ENCODE peak calls at places on chromosome 17, in five cellular contexts. O is heart right ventricle; R is naive thymus-derived CD4-positive, alpha-beta T cell; Y is pancreas; I is effector memory CD4-positive, alpha-beta T cell. Q is an unnamed sample.

GRCh38 chr17:54900457-54901229 is at the start of gene TOM1L1:
- DNase-seq in O (peak), R (no peak), Y (peak), I (no peak), Q (peak)

GRCh38 chr17:47643116-47643515 is 6.6 kb upstream of the KPNB1 start:
- DNase-seq in O (no peak), R (no peak), Y (no peak), I (no peak), Q (no peak)

GRCh38 chr17:80889231-80889896 is 102.3 kb upstream of the CHMP6 start:
- DNase-seq in O (no peak), R (no peak), Y (no peak), I (no peak), Q (no peak)

GRCh38 chr17:58421711-58422110 is 4.4 kb upstream of the RNF43 start:
- DNase-seq in O (no peak), R (no peak), Y (no peak), I (no peak), Q (no peak)

GRCh38 chr17:7220593-7221280 is 999 bp downstream of the ACADVL start:
- DNase-seq in O (no peak), R (peak), Y (peak), I (peak), Q (peak)

GRCh38 chr17:41002814-41003213 is 3.1 kb upstream of the KRTAP3-2 start:
- DNase-seq in O (no peak), R (no peak), Y (no peak), I (no peak), Q (no peak)

GRCh38 chr17:75516619-75517276 is 420 bp downstream of the TSEN54 start:
- DNase-seq in O (peak), R (no peak), Y (no peak), I (no peak), Q (peak)

GRCh38 chr17:11369570-11369969 is 128.6 kb downstream of the SHISA6 start:
- DNase-seq in O (no peak), R (no peak), Y (no peak), I (no peak), Q (no peak)

DNA sequence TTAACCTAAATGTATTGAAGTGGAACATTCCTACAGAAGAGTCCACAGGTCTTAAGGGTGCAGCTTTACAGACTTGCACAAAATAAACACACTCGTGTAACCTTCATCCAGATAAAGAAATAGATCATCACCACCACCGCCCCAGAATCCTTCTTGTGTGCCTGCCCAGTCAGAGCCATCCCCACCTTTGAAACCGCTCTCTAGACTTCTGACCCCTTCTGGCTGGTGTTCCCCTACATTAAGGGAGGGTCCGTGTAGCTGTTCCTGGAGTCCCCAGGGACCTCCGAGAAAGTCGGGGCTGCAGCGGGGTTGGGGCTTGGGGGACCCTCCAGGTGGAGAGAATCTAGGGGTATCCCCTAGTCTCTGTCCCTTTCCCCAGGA is 9.4 kb downstream of the TBX4 start:
- DNase-seq in O (no peak), R (no peak), Y (no peak), I (no peak), Q (no peak)
- H3K4me3 ChIP-seq in O (peak), R (no peak), Y (no peak), I (no peak), Q (no peak)

GRCh38 chr17:39150104-39150634 is 1.3 kb downstream of the PLXDC1 start:
- DNase-seq in O (no peak), R (no peak), Y (no peak), I (no peak), Q (no peak)

GRCh38 chr17:39152134-39152884 is 872 bp upstream of the PLXDC1 start:
- DNase-seq in O (peak), R (peak), Y (no peak), I (no peak), Q (peak)

GRCh38 chr17:39153541-39154111 is 2.2 kb upstream of the PLXDC1 start:
- DNase-seq in O (peak), R (peak), Y (peak), I (peak), Q (peak)

GRCh38 chr17:39151680-39152058 is 232 bp upstream of the PLXDC1 start:
- DNase-seq in O (peak), R (peak), Y (no peak), I (no peak), Q (no peak)

GRCh38 chr17:39150795-39151679 is at the start of gene PLXDC1:
- DNase-seq in O (peak), R (no peak), Y (no peak), I (no peak), Q (no peak)
- H3K4me3 ChIP-seq in O (peak), R (peak), Y (peak), I (peak), Q (no peak)

DNA sequence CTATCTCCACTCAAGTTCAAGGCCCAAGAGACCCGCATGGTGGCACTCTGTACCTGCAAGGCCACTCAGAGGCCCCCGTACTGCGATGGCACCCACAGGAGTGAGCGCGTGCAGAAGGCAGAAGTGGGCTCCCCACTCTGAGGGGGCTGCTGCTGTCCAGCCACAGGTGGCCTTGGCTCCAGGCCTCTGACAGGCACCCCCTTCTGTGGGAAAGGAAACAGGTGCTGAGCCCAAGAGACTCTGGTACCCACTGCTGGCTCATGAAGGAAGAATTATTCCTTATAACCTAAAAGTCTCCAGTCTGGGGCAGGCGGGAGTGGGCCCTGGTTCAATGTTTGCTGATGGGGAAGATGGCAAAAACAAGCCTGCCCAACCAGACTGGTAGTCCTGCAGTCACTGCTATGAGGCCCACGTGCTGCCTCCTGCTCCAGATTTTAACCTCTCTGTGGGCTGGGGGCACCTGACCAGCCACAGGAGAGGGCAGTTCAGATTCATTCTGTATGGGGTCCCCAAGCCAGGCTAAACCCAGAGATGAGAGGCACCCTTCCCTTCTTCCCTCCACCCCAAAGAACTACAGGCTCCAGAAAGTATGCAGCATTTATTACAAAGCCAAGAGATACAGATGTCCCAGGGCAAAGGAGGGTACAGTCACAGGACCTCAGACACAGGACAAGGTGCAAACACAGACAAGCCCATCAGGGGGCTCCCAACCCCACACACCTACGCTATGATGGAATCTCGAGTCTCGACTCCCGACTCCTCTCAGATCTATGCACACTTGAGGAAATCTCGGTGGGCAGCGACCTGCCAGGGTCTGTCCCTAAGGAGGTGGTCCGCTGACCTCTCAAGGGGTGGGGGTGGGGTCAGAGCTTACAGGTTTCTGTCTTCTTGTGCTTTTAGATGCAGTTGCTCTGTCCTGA is 3.4 kb downstream of the CISD3 start:
- DNase-seq in O (no peak), R (no peak), Y (peak), I (no peak), Q (no peak)
- H3K4me3 ChIP-seq in O (no peak), R (no peak), Y (no peak), I (no peak), Q (no peak)

DNA sequence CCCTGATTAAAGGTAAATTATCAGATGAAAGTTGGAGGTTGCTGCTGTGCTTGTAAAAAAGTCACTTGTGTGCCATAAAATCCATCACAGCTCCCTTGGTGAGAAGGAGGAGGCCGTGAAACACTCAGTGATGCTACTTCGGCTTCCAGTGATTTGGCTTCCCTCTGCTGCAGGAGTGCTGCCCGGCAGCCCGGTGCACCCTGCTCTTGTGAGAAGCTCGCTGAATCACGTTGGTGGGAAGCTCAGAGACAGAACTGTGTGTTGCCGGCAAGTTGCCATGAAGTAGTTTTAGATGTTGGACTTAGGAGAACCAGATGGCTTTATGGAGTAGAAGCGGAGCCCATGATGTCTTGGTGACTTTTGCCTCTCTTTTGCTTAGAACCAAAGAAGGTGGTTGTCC is 33.3 kb downstream of the MSI2 start:
- DNase-seq in O (no peak), R (no peak), Y (no peak), I (no peak), Q (no peak)
- H3K4me3 ChIP-seq in O (no peak), R (no peak), Y (no peak), I (no peak), Q (no peak)

DNA sequence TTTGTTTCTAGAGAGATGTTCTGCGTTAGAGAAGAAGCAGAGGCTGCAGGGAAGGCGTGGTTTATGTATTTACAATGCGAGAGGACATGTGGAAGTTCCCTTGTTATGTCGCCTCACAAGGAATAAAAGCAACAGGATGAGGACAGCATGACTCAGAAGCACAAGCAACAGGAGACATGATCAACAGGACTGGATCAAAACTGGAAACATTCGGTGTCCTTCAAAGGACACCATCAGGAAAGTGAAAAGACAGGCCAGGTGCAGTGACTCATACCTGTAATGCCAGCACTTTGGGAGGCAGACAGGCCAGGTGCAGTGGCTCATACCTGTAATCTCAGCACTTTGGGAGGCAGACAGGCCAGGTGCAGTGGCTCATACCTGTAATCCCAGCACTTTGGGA is 52.6 kb downstream of the CCDC57 start:
- DNase-seq in O (no peak), R (no peak), Y (no peak), I (no peak), Q (no peak)
- H3K4me3 ChIP-seq in O (no peak), R (no peak), Y (no peak), I (no peak), Q (no peak)

GRCh38 chr17:29572691-29573557 is 4.4 kb downstream of the TP53I13 start:
- DNase-seq in O (peak), R (no peak), Y (no peak), I (peak), Q (peak)
- H3K4me3 ChIP-seq in O (peak), R (no peak), Y (peak), I (no peak), Q (no peak)

DNA sequence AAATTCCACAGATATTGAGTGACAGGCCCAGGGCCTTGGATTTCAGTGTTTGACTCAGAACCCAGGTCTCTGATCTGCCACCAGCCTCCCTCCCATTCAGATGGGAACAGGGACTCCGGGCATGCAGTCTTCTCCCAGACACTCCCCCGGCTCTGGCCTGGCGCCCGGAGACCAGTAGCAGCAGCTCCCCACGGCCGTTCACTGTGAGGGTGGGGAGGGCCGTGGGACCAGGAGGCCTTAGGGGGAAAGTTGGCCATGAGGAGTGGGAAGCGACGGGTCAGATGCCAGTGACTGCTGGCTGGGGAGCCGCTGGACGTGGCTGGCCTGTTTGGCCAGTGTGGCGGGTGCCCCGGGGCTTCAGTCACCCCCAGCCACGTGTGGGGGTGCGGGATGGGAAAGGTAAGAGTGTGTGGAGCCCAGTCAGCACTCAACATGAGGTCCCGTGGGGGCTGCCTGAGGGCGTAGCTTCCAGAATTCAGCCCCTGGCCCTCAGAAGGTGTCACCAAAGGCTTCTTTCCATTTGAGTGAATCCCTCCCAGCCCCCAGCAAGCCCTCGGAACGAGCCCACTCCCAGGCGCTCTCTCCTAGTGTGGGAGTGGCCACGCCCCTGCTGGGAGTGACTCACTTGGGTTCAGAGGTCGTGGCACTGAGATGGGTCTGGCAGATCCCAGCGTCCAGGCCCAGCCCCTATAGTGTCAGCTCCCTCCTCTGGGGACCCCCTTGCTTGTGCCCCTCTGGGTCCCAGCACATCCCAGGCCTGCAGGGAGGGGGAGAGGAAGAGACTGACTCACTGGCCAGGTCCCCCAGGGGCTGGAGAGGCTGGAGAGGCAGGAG is 309.4 kb downstream of the SEC14L1 start:
- DNase-seq in O (peak), R (no peak), Y (no peak), I (no peak), Q (peak)
- H3K4me3 ChIP-seq in O (peak), R (peak), Y (peak), I (peak), Q (no peak)

GRCh38 chr17:36545093-36545464 is 360 bp downstream of the GGNBP2 start:
- DNase-seq in O (no peak), R (no peak), Y (no peak), I (no peak), Q (no peak)

GRCh38 chr17:36545465-36546417 is 1.0 kb downstream of the GGNBP2 start:
- DNase-seq in O (peak), R (peak), Y (peak), I (peak), Q (peak)

GRCh38 chr17:36546418-36547093 is 1.8 kb downstream of the GGNBP2 start:
- DNase-seq in O (no peak), R (no peak), Y (no peak), I (no peak), Q (no peak)

GRCh38 chr17:36550491-36551417 is 6.0 kb downstream of the GGNBP2 start:
- DNase-seq in O (no peak), R (no peak), Y (no peak), I (no peak), Q (no peak)

DNA sequence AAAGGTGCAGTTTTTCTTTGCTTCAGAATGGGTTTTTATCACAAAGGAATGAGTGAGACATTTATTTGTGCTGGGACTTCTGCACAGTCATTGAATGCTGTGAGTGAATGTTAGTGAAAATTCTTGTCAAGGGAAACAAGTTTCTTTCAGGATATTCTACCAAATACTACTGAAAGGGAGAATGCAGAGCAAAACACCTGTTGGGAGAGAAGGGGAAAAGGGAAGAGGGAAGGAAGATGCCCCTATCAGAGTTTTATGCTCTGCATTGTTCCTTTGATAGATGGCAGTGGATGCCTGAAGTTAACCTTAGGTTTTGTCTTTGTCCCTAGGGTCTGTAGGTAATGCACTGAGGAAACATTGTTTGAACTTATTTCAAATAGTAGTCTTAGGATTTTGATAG is 3.1 kb downstream of the GGNBP2 start:
- DNase-seq in O (no peak), R (no peak), Y (no peak), I (no peak), Q (no peak)
- H3K4me3 ChIP-seq in O (no peak), R (no peak), Y (peak), I (no peak), Q (no peak)

GRCh38 chr17:70344356-70345060 is 175.2 kb downstream of the KCNJ2 start:
- DNase-seq in O (no peak), R (no peak), Y (no peak), I (no peak), Q (no peak)
- H3K4me3 ChIP-seq in O (peak), R (no peak), Y (peak), I (no peak), Q (no peak)

GRCh38 chr17:73308017-73308823 is 3.6 kb downstream of the CDC42EP4 start:
- DNase-seq in O (peak), R (no peak), Y (peak), I (no peak), Q (peak)
- H3K4me3 ChIP-seq in O (peak), R (no peak), Y (peak), I (no peak), Q (no peak)

Q was measured in thyroid gland.